ENCODE peak calls at places on chromosome 3, in five cellular contexts. L is lower lobe of right lung, Y is cardiac muscle cell, N is IMR-90, W is psoas muscle. X is an unnamed sample.

GRCh38 chr3:136584728-136585127 is 167.4 kb downstream of the STAG1 start:
- DNase-seq in L (no peak), Y (no peak), N (peak; percentile 53), W (no peak), X (no peak)

GRCh38 chr3:141439589-141439988 is 47.2 kb upstream of the RASA2 start:
- DNase-seq in L (no peak), Y (no peak), N (peak; percentile 69), W (no peak), X (no peak)

GRCh38 chr3:178847170-178847569 is 224.4 kb downstream of the ZMAT3 start:
- DNase-seq in L (no peak), Y (no peak), N (no peak), W (no peak), X (no peak)

GRCh38 chr3:61719278-61719977 is 158.1 kb downstream of the PTPRG start:
- DNase-seq in L (no peak), Y (no peak), N (no peak), W (no peak), X (no peak)

GRCh38 chr3:12513694-12514446 is 29.6 kb downstream of the TSEN2 start:
- DNase-seq in L (no peak), Y (no peak), N (no peak), W (peak; percentile 62), X (no peak)

GRCh38 chr3:54843352-54843751 is 84.5 kb downstream of the LRTM1 start:
- DNase-seq in L (no peak), Y (no peak), N (no peak), W (no peak), X (no peak)

GRCh38 chr3:21330293-21330692 is 420.7 kb downstream of the ZNF385D start:
- DNase-seq in L (no peak), Y (no peak), N (no peak), W (no peak), X (no peak)

GRCh38 chr3:137024348-137024747 is 66.6 kb downstream of the IL20RB start:
- DNase-seq in L (no peak), Y (no peak), N (no peak), W (no peak), X (no peak)

GRCh38 chr3:31567036-31567435 is 34.3 kb downstream of the STT3B start:
- DNase-seq in L (no peak), Y (peak; percentile 54), N (no peak), W (no peak), X (no peak)

GRCh38 chr3:31252216-31253185 is 280.2 kb upstream of the STT3B start:
- DNase-seq in L (no peak), Y (no peak), N (no peak), W (no peak), X (no peak)

GRCh38 chr3:179713643-179714090 is 60.8 kb downstream of the USP13 start:
- DNase-seq in L (no peak), Y (no peak), N (peak; percentile 92), W (no peak), X (no peak)

GRCh38 chr3:183924956-183925355 is 40.3 kb upstream of the PARL start:
- DNase-seq in L (no peak), Y (no peak), N (peak; percentile 93), W (no peak), X (no peak)

GRCh38 chr3:46968783-46969428 is 7.6 kb downstream of the CCDC12 start:
- DNase-seq in L (no peak), Y (no peak), N (no peak), W (no peak), X (no peak)

GRCh38 chr3:46971742-46972141 is 4.8 kb downstream of the CCDC12 start:
- DNase-seq in L (no peak), Y (no peak), N (no peak), W (no peak), X (no peak)

GRCh38 chr3:46970391-46971091 is 6.0 kb downstream of the CCDC12 start:
- DNase-seq in L (no peak), Y (no peak), N (no peak), W (peak; percentile 74), X (no peak)

GRCh38 chr3:46972396-46972795 is 4.1 kb downstream of the CCDC12 start:
- DNase-seq in L (no peak), Y (no peak), N (no peak), W (no peak), X (no peak)

GRCh38 chr3:46971151-46971550 is 5.4 kb downstream of the CCDC12 start:
- DNase-seq in L (no peak), Y (no peak), N (no peak), W (no peak), X (no peak)
- H3K4me1 ChIP-seq in L (peaks cover 89% of the 10 kb centered on the region), Y (peaks cover 15% of the 10 kb centered on the region), N (peaks cover 18% of the 10 kb centered on the region), W (peaks cover 87% of the 10 kb centered on the region), X (peaks cover 91% of the 10 kb centered on the region)

GRCh38 chr3:30141178-30141581 is 465.2 kb upstream of the TGFBR2 start:
- DNase-seq in L (no peak), Y (no peak), N (no peak), W (no peak), X (no peak)

GRCh38 chr3:30141927-30142326 is 464.5 kb upstream of the TGFBR2 start:
- DNase-seq in L (no peak), Y (no peak), N (no peak), W (no peak), X (no peak)

GRCh38 chr3:30142946-30143345 is 463.5 kb upstream of the TGFBR2 start:
- DNase-seq in L (no peak), Y (no peak), N (no peak), W (no peak), X (no peak)

GRCh38 chr3:30145281-30145680 is 461.1 kb upstream of the TGFBR2 start:
- DNase-seq in L (no peak), Y (no peak), N (peak; percentile 3), W (no peak), X (no peak)

DNA sequence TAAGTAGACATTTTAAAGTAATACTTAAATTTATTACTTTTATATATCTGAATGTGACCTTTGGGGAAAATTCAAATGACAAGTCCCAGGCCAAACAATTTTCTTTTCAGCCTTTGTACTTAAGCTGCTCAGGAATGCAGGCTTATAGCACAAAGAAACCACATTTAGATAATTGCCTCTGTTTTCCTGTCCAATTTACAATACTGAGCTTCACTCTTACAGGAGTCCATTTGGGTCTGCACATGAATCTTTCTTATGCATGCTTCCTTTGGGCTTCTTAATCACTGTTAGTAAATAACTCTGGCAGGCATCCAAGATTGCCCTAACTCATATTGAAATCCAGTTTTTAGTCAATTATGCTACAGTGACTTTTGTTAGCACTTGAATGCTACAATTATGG is 459.4 kb upstream of the TGFBR2 start:
- DNase-seq in L (no peak), Y (no peak), N (no peak), W (no peak), X (no peak)
- H3K9me3 ChIP-seq in L (no peaks in the 10 kb centered on the region), Y (no peaks in the 10 kb centered on the region), N (no peaks in the 10 kb centered on the region), W (no peaks in the 10 kb centered on the region), X (no peaks in the 10 kb centered on the region)

DNA sequence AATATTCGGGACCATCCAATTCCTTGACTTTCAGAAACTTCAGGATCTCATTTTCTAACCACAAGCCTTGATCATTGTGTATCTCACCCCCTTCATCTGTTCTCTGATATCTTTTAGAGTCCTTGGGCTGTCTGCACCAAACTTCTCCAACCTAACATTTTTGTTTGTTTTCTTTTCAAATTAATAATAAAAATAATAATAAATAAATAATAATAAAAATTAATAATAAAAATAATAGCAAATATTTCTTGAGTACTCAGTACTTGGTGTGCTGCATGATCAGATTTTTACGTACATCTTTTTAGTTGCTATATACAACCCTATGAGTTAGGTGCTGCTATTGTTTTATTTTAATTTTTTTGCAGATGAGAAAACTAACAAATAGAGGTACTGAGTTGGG is 70.2 kb upstream of the TPRG1 start:
- DNase-seq in L (no peak), Y (no peak), N (no peak), W (no peak), X (no peak)
- H3K27ac ChIP-seq in L (no peak overlapping the region), Y (no peak overlapping the region), N (no peak overlapping the region), W (peak overlapping the region; percentile 95), X (no peak overlapping the region)

DNA sequence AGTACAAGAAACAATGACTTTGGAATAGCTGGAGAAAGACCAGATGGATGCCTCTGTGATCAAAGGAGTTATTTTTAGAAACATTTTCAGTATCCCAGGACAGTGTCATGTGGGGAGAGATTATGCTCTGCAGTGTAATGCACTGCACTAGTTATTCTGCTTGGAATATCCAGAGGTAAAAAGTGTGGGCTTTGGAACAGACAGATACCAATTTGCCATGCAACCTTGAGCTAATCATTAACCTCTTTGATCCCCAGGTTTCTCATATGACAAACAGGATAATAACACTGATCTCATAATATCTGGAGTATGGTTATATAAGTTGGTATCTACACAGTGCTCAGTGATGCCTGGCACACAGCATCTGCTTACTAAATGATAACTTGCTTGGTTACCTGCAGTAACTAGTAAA is 12.2 kb upstream of the SLC7A14 start:
- DNase-seq in L (no peak), Y (peak; percentile 41), N (no peak), W (no peak), X (no peak)
- H3K4me1 ChIP-seq in L (no peaks in the 10 kb centered on the region), Y (peaks cover 6% of the 10 kb centered on the region), N (no peaks in the 10 kb centered on the region), W (no peaks in the 10 kb centered on the region), X (no peaks in the 10 kb centered on the region)

GRCh38 chr3:40055956-40056355 is 246.5 kb downstream of the MYRIP start:
- DNase-seq in L (no peak), Y (no peak), N (no peak), W (no peak), X (no peak)
- H3K9me3 ChIP-seq in L (no peaks in the 10 kb centered on the region), Y (no peaks in the 10 kb centered on the region), N (peaks cover 6% of the 10 kb centered on the region), W (no peaks in the 10 kb centered on the region), X (no peaks in the 10 kb centered on the region)

GRCh38 chr3:195105389-195105788 is 165.6 kb downstream of the XXYLT1 start:
- DNase-seq in L (no peak), Y (no peak), N (peak; percentile 22), W (no peak), X (no peak)
- H3K27ac ChIP-seq in L (no peak overlapping the region), Y (no peak overlapping the region), N (no peak overlapping the region), W (no peak overlapping the region), X (no peak overlapping the region)

GRCh38 chr3:66468016-66468735 is 32.6 kb downstream of the LRIG1 start:
- DNase-seq in L (no peak), Y (no peak), N (peak; percentile 41), W (no peak), X (no peak)
- H3K4me1 ChIP-seq in L (peaks cover 40% of the 10 kb centered on the region), Y (peaks cover 3% of the 10 kb centered on the region), N (peaks cover 20% of the 10 kb centered on the region), W (peaks cover 64% of the 10 kb centered on the region), X (peaks cover 51% of the 10 kb centered on the region)

GRCh38 chr3:161503271-161503670 is 6.7 kb downstream of the OTOL1 start:
- DNase-seq in L (no peak), Y (no peak), N (no peak), W (no peak), X (no peak)
- H3K9me3 ChIP-seq in L (no peaks in the 10 kb centered on the region), Y (no peaks in the 10 kb centered on the region), N (no peaks in the 10 kb centered on the region), W (no peaks in the 10 kb centered on the region), X (no peaks in the 10 kb centered on the region)

DNA sequence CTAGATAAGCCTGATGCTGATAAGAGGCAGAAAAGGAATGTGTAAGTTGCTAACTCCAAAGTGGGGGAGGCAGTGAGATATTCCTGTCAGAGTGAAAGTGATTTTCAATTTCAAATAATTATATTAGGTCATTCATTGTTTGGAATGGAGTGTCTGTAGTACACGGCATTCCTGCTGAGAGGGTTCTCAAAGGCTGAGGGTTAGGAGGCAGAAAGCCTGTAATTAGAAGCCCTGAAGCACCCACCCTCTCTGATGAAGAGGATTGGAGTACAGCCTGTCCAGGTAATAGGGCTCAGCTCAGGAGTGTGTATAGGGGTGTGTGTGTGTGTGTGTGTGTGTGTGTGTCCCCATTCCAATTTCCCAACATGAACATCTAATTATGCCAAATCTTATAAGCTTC is 486.8 kb downstream of the MAGI1 start:
- DNase-seq in L (no peak), Y (peak; percentile 54), N (no peak), W (no peak), X (no peak)
- H3K27ac ChIP-seq in L (no peak overlapping the region), Y (peak overlapping the region; percentile 52), N (no peak overlapping the region), W (no peak overlapping the region), X (no peak overlapping the region)